ENCODE peak calls at places on chromosomes 2 and 18, in nine cellular contexts. G, R, H, L, M, N, I, Z and Q are unnamed samples.

GRCh38 chr18:57439617-57439975 is 4.4 kb downstream of the ONECUT2 start:
- DNase-seq in G (no peak), R (no peak), H (no peak), L (no peak), M (no peak), N (no peak), I (no peak), Z (no peak), Q (no peak)

GRCh38 chr2:118618279-118618678 is 229.2 kb downstream of the EN1 start:
- DNase-seq in G (no peak), R (no peak), H (no peak), L (no peak), M (no peak), N (no peak), I (no peak), Z (no peak), Q (no peak)

GRCh38 chr2:47373747-47374146 is 29.2 kb upstream of the MSH2 start:
- DNase-seq in G (no peak), R (no peak), H (peak; percentile 71), L (no peak), M (no peak), N (no peak), I (no peak), Z (no peak), Q (no peak)

GRCh38 chr2:29042581-29043075 is 31.7 kb downstream of the PCARE start:
- DNase-seq in G (no peak), R (no peak), H (peak; percentile 72), L (no peak), M (no peak), N (no peak), I (peak; percentile 77), Z (peak; percentile 43), Q (no peak)

GRCh38 chr18:12391487-12392136 is 14.6 kb upstream of the AFG3L2 start:
- DNase-seq in G (peak; percentile 59), R (no peak), H (peak; percentile 79), L (no peak), M (no peak), N (peak; percentile 64), I (peak; percentile 66), Z (peak; percentile 60), Q (no peak)

GRCh38 chr2:33929467-33929866 is 330.4 kb upstream of the FAM98A start:
- DNase-seq in G (no peak), R (no peak), H (no peak), L (no peak), M (peak; percentile 33), N (no peak), I (no peak), Z (no peak), Q (peak; percentile 42)

GRCh38 chr2:10448646-10449480 is 736 bp upstream of the ODC1 start:
- DNase-seq in G (peak; percentile 96), R (peak; percentile 28), H (no peak), L (peak; percentile 61), M (peak; percentile 65), N (no peak), I (no peak), Z (peak; percentile 87), Q (no peak)

GRCh38 chr2:38099096-38099997 is 23.4 kb upstream of the CYP1B1 start:
- DNase-seq in G (no peak), R (no peak), H (no peak), L (no peak), M (no peak), N (no peak), I (no peak), Z (no peak), Q (no peak)

GRCh38 chr18:35386600-35387366 is 9.6 kb upstream of the ZNF396 start:
- DNase-seq in G (no peak), R (no peak), H (peak; percentile 68), L (peak; percentile 36), M (no peak), N (peak; percentile 45), I (peak; percentile 50), Z (peak; percentile 65), Q (peak; percentile 22)

GRCh38 chr2:224958466-224958857 is 83.8 kb downstream of the DOCK10 start:
- DNase-seq in G (no peak), R (peak; percentile 76), H (no peak), L (no peak), M (no peak), N (no peak), I (no peak), Z (no peak), Q (no peak)

GRCh38 chr2:241904011-241904718 is 34.6 kb downstream of the RTP5 start:
- DNase-seq in G (peak; percentile 55), R (no peak), H (no peak), L (no peak), M (no peak), N (no peak), I (peak; percentile 26), Z (peak; percentile 12), Q (no peak)

DNA sequence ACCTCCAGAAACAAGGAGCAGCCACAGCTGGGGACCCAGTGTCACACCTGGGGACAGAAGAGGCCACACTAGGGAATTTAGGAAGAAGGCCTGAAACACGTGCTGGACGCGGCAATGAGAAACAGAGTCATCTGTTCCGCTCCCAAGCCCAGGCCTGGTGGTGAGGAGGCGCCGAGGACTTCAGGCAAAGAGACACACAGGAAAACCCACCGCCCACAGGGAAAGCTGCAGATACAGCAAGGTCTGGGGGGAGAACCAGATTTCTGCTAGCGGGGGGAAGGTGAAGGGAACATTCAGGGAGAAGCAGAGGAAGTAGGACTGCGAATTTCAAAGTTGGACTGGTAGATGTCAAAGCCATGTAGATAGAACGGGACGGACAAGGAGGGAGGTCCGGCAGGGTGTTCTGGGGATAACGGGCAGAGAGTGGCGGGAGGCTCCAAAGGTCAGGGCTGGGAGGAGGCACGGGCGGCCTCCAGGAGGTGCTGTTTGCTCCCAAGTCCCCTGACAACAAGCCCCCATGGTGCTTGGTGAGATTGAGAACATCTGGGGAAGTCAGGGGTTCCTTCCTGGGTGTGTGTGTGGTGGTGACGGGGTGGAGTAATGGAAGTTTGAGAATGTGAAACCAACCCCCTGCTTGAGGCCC is 351.7 kb upstream of the MYT1L start:
- DNase-seq in G (peak; percentile 28), R (no peak), H (no peak), L (no peak), M (no peak), N (no peak), I (no peak), Z (no peak), Q (no peak)
- TF ChIP-seq CTCF in G (no peak), R (no peak), H (no peak), L (peak; percentile 18), M (no peak), N (no peak), I (no peak), Z (no peak), Q (no peak)

GRCh38 chr2:64517511-64517884 is 6.6 kb upstream of the AFTPH start:
- DNase-seq in G (no peak), R (no peak), H (no peak), L (no peak), M (no peak), N (no peak), I (no peak), Z (no peak), Q (no peak)

GRCh38 chr2:64515075-64515474 is 9.1 kb upstream of the AFTPH start:
- DNase-seq in G (no peak), R (no peak), H (no peak), L (no peak), M (no peak), N (no peak), I (no peak), Z (no peak), Q (no peak)

GRCh38 chr2:64516651-64517510 is 7.2 kb upstream of the AFTPH start:
- DNase-seq in G (no peak), R (no peak), H (no peak), L (no peak), M (no peak), N (no peak), I (no peak), Z (no peak), Q (no peak)

DNA sequence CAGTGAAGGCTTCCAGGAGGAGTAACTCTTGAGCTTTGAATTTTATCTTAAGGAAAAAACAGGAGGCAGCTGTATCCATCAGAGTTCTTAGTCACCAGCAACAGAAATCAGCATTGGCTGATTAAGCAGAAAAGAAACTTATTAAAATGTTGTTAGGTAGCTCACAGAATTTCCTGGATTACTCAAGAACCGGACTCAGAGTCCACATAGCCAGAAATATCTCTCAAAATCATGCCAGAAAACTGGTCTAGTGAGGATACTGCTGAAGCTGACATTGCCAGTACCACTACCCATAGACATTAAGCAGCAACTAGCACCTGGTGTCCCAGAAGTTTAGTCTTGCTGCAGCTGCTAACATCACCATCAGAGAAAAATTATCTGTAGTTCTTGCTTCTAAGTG is 10.1 kb upstream of the AFTPH start:
- DNase-seq in G (no peak), R (no peak), H (no peak), L (no peak), M (no peak), N (no peak), I (no peak), Z (no peak), Q (no peak)
- H3K27me3 ChIP-seq in G (no peaks in the 10 kb centered on the region), R (peaks cover 15% of the 10 kb centered on the region), H (peaks cover 13% of the 10 kb centered on the region), L (no peaks in the 10 kb centered on the region), M (no peaks in the 10 kb centered on the region), N (no peaks in the 10 kb centered on the region), I (no peaks in the 10 kb centered on the region), Z (no peaks in the 10 kb centered on the region), Q (no peaks in the 10 kb centered on the region)

GRCh38 chr18:52343138-52343537 is 3.1 kb downstream of the DCC start:
- DNase-seq in G (no peak), R (no peak), H (peak; percentile 30), L (no peak), M (no peak), N (no peak), I (no peak), Z (no peak), Q (no peak)
- TF ChIP-seq CTCF in G (peak; percentile 12), R (no peak), H (peak; percentile 44), L (peak; percentile 31), M (peak; percentile 20), N (no peak), I (no peak), Z (no peak), Q (peak; percentile 51)

GRCh38 chr2:64865831-64866146 is 123.4 kb upstream of the SLC1A4 start:
- DNase-seq in G (no peak), R (no peak), H (no peak), L (no peak), M (no peak), N (no peak), I (no peak), Z (no peak), Q (no peak)

GRCh38 chr2:64865073-64865830 is 123.9 kb upstream of the SLC1A4 start:
- DNase-seq in G (peak; percentile 86), R (no peak), H (peak; percentile 95), L (no peak), M (no peak), N (peak; percentile 74), I (peak; percentile 72), Z (peak; percentile 62), Q (peak; percentile 73)

GRCh38 chr2:64867253-64867996 is 121.8 kb upstream of the SLC1A4 start:
- DNase-seq in G (no peak), R (no peak), H (no peak), L (no peak), M (no peak), N (no peak), I (no peak), Z (no peak), Q (no peak)

GRCh38 chr2:64869126-64869525 is 120.1 kb upstream of the SLC1A4 start:
- DNase-seq in G (no peak), R (no peak), H (no peak), L (no peak), M (no peak), N (no peak), I (no peak), Z (no peak), Q (no peak)

DNA sequence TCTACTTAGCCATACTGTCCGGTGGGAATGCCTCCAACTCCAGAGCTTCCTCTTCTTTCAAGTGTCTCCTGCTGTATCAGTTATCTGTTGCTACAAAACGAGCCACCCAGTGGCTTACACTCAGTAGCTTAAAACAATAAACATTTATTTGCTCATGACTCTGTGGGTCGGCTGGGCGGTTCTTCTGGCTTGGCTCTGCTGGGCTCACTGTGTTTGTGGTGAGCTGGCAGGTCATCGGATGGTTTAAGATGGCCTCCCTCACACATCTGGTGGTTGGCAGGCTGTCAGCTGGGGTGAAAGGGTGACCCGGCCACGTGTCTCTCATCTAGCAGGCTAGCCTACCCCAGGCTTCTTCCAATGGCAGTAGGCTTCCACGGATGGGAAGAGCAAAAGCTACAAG is 122.4 kb upstream of the SLC1A4 start:
- DNase-seq in G (no peak), R (peak; percentile 79), H (no peak), L (no peak), M (no peak), N (peak; percentile 40), I (peak; percentile 65), Z (peak; percentile 49), Q (no peak)
- H3K27me3 ChIP-seq in G (no peaks in the 10 kb centered on the region), R (peaks cover 40% of the 10 kb centered on the region), H (no peaks in the 10 kb centered on the region), L (peaks cover 31% of the 10 kb centered on the region), M (no peaks in the 10 kb centered on the region), N (no peaks in the 10 kb centered on the region), I (no peaks in the 10 kb centered on the region), Z (no peaks in the 10 kb centered on the region), Q (no peaks in the 10 kb centered on the region)